ENCODE peak calls at places on chromosome 22, in five cellular contexts. V is H1, K is HepG2, P is GM12878, M is K562. E is an unnamed sample.

GRCh38 chr22:33529424-33530113 is 390.7 kb downstream of the LARGE1 start:
- DNase-seq in P (no peak), M (no peak), K (no peak), V (no peak), E (no peak)

GRCh38 chr22:29702025-29702930 is 17.5 kb upstream of the CABP7 start:
- DNase-seq in K (no peak), V (no peak), P (no peak), M (no peak), E (no peak)

GRCh38 chr22:17781319-17782031 is 7.2 kb upstream of the BID start:
- DNase-seq in M (no peak), K (peak), V (no peak), P (peak), E (no peak)

GRCh38 chr22:27135582-27135981 is 478.2 kb downstream of the MIAT start:
- DNase-seq in M (no peak), V (no peak), K (peak), P (no peak), E (no peak)

GRCh38 chr22:29971607-29972006 is 88.6 kb downstream of the MTMR3 start:
- DNase-seq in V (no peak), K (no peak), M (no peak), P (no peak), E (no peak)

GRCh38 chr22:24337894-24338645 is 67.4 kb downstream of the SPECC1L start:
- DNase-seq in M (no peak), K (no peak), V (no peak), P (no peak), E (no peak)

GRCh38 chr22:45499746-45500145 is 2.9 kb upstream of the FBLN1 start:
- DNase-seq in M (no peak), P (no peak), K (no peak), V (no peak), E (no peak)

GRCh38 chr22:22957090-22957489 is 69.5 kb downstream of the IGLL5 start:
- DNase-seq in K (no peak), V (no peak), P (no peak), M (peak), E (no peak)

GRCh38 chr22:45502215-45503070 is at the start of gene FBLN1:
- DNase-seq in V (peak), P (no peak), K (peak), M (peak), E (no peak)

GRCh38 chr22:37484115-37485005 is 1.8 kb downstream of the MFNG start:
- DNase-seq in M (no peak), K (no peak), V (no peak), P (peak), E (no peak)

GRCh38 chr22:21077884-21078508 is 32.2 kb downstream of the LRRC74B start:
- DNase-seq in P (no peak), V (no peak), K (no peak), M (no peak), E (no peak)

GRCh38 chr22:49240472-49240871 is 587.2 kb downstream of the BRD1 start:
- DNase-seq in M (no peak), P (no peak), K (no peak), V (peak), E (no peak)

GRCh38 chr22:45649809-45650208 is 21.8 kb upstream of the ATXN10 start:
- DNase-seq in K (no peak), M (no peak), P (no peak), V (no peak), E (no peak)

GRCh38 chr22:33853200-33854097 is 66.8 kb downstream of the LARGE1 start:
- DNase-seq in K (peak), M (no peak), P (peak), V (no peak), E (no peak)

GRCh38 chr22:23163665-23164064 is 16.6 kb upstream of the BCR start:
- DNase-seq in V (no peak), K (no peak), M (no peak), P (no peak), E (no peak)

GRCh38 chr22:27094633-27095308 is 437.4 kb downstream of the MIAT start:
- DNase-seq in M (no peak), K (no peak), P (no peak), V (no peak), E (no peak)

GRCh38 chr22:24325105-24325757 is 54.6 kb downstream of the SPECC1L start:
- DNase-seq in P (peak), V (no peak), M (peak), K (peak), E (no peak)

GRCh38 chr22:27088026-27088425 is 430.6 kb downstream of the MIAT start:
- DNase-seq in V (no peak), M (no peak), P (no peak), K (no peak), E (no peak)

GRCh38 chr22:48218889-48219420 is 1456.5 kb downstream of the TBC1D22A start:
- DNase-seq in K (no peak), M (no peak), P (no peak), V (peak), E (no peak)

GRCh38 chr22:21933899-21934298 is 18.7 kb downstream of the PPM1F start:
- DNase-seq in M (no peak), V (no peak), K (no peak), P (no peak), E (no peak)

DNA sequence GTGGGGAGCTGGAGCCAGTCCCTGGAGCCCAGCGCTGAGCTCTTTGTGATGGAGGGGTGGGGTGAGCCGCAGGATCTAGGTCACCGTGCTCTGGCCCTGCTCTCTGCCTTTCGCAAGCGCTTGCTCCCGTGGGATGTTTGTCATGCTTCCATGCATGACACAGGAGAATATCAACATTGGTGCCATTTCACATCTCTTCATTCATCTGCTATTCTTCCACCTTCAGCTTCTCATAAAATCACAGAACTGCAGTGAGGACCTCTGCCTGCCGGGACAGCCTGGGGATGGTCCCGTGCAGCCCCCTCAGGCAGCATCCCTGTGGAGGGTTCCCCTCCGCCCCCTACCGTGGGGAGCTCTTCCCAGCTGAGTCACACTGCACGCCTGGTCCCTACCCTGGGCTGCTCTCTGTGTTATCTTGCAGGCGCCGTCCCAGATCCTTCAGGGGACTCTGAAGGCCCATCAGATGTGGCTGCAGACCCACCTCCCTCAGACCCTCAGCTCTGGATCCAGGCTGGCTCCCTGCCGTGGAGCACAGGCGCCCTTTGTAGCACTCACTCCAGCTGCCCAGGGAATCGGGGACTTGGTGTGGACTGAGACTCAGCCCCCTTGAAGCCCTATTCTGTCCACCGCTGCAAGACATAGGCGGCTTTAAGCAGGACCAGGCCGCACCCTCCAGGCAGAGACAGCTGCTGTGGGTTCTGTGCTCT is 5.1 kb upstream of the SEPTIN5 start:
- DNase-seq in M (no peak), K (no peak), P (no peak), V (no peak), E (no peak)
- TF ChIP-seq SIN3A in M (no peak), K (no peak), P (no peak), V (no peak), E (no peak)

DNA sequence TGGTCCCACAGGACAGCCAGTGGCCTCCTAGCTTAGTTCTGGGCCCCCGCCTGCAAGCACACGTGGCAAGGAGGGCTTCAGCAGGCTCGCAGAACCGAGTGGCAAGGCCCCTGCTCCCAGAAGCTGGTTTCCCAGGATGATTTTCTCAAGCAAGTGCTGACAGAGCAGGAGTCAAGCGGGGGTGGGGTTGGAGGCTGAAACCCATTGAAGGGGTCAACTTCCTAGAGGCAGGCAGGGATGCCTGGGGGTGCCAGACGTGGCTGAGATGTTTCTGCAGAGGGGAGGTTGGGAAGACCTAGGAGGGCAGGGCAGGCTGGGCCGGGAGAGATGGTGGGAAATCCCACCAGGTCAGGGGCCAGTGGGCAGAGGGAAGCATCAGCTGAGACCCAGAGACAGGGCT is 51.1 kb downstream of the NFAM1 start:
- DNase-seq in P (no peak), V (no peak), K (no peak), M (no peak), E (no peak)
- TF ChIP-seq ATF3 in P (no peak), V (no peak), K (no peak), M (no peak), E (no peak)

GRCh38 chr22:50316114-50317065 is 8.9 kb upstream of the PLXNB2 start:
- DNase-seq in K (no peak), V (peak), P (no peak), M (no peak), E (no peak)
- H3K4me2 ChIP-seq in K (peak), V (no peak), P (no peak), M (no peak), E (no peak)

DNA sequence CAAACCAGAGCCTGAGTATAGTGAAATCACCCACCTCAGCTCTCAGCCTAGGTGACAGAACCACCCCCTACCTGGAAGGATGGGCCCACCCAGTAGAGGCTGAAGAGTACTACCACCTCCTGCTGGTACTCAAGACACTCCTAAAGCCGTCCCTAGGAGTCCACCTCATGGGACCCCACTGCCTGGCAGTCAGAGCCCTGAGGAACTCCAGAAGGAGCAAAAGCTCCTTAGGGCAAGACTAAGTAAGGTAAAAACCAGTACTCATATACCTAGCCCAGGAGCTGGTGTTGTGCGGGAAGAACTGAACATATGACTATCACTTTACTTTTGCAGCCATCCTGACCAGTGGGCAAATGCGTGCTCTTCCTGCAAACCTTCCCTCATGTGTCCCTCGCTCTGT is 36.3 kb downstream of the HIRA start:
- DNase-seq in M (no peak), V (no peak), P (no peak), K (no peak), E (no peak)
- TF ChIP-seq SIN3A in M (no peak), V (no peak), P (no peak), K (no peak), E (no peak)

GRCh38 chr22:39526736-39527171 is 5.8 kb downstream of the RPS19BP1 start:
- DNase-seq in P (no peak), M (no peak), V (no peak), K (no peak), E (no peak)
- TF ChIP-seq ATF3 in P (no peak), M (no peak), V (no peak), K (no peak), E (no peak)

DNA sequence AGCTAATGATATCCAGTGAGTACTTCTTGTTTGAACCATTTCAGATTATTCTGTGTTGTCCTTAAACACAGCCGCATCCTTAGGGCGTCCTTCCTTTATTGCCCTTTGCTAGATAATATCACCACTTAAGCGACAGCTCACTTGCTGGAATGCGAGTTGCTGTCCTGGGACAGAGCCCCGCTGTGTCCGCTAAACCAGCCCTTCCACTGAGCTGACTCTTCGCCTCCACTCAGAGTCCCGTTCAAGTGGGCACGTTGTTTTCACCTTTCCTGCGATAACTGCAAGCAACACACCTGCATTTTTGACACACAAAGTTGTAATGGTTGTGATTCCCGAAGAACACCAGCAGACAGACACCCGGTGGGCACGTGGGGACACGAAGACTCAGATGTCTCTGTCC is 140.0 kb downstream of the TBC1D22A start:
- DNase-seq in M (no peak), V (no peak), K (no peak), P (no peak), E (no peak)
- H3K4me2 ChIP-seq in M (no peak), V (no peak), K (no peak), P (no peak), E (no peak)

GRCh38 chr22:25363474-25363873 is 144.0 kb downstream of the CRYBB2 start:
- DNase-seq in P (no peak), M (no peak), K (no peak), V (no peak), E (no peak)

GRCh38 chr22:25365491-25366261 is 146.2 kb downstream of the CRYBB2 start:
- DNase-seq in P (no peak), M (no peak), K (no peak), V (no peak), E (no peak)

GRCh38 chr22:25366408-25366807 is 147.0 kb downstream of the CRYBB2 start:
- DNase-seq in K (no peak), P (no peak), M (no peak), V (no peak), E (no peak)

GRCh38 chr22:25364281-25364680 is 144.8 kb downstream of the CRYBB2 start:
- DNase-seq in M (no peak), K (no peak), P (no peak), V (no peak), E (no peak)

DNA sequence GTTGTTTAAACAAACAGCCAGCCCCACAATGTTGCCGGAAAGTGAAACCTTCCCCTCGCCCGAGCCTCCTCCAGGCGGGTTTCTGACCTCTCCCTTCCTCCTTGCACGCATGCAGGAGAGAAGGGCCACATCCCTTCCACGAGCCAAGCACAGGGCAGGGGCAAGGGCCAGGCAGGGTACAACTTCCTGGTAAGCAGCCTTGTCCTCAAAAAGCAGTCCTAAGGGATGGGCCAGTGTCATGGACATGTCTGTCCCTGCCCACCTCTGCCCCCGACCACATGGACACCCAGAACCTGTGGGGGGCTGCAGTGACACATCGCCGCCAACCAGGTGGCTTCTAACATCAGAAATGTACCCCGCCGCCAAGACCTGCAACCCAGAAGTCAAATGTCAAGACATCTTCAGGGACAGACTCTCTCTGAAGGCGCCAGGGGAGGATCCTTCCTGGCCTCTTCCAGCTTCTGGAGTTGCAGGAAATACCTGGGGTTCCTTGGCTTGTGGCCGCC is 145.3 kb downstream of the CRYBB2 start:
- DNase-seq in P (no peak), K (no peak), M (no peak), V (no peak), E (no peak)
- TF ChIP-seq SIN3A in P (no peak), K (no peak), M (no peak), V (no peak), E (no peak)

GRCh38 chr22:43516996-43517635 is 105.3 kb downstream of the MPPED1 start:
- DNase-seq in P (no peak), M (no peak), K (no peak), V (no peak), E (no peak)

GRCh38 chr22:43515902-43516301 is 104.1 kb downstream of the MPPED1 start:
- DNase-seq in V (peak), M (peak), K (no peak), P (no peak), E (no peak)

GRCh38 chr22:43516386-43516785 is 104.6 kb downstream of the MPPED1 start:
- DNase-seq in P (no peak), K (no peak), M (no peak), V (no peak), E (no peak)

GRCh38 chr22:43521716-43522115 is 109.9 kb downstream of the MPPED1 start:
- DNase-seq in M (no peak), V (no peak), P (no peak), K (no peak), E (no peak)

GRCh38 chr22:43520632-43521039 is 108.8 kb downstream of the MPPED1 start:
- DNase-seq in M (no peak), P (peak), V (no peak), K (no peak), E (no peak)
- TF ChIP-seq ATF3 in M (no peak), P (no peak), V (no peak), K (no peak), E (no peak)

DNA sequence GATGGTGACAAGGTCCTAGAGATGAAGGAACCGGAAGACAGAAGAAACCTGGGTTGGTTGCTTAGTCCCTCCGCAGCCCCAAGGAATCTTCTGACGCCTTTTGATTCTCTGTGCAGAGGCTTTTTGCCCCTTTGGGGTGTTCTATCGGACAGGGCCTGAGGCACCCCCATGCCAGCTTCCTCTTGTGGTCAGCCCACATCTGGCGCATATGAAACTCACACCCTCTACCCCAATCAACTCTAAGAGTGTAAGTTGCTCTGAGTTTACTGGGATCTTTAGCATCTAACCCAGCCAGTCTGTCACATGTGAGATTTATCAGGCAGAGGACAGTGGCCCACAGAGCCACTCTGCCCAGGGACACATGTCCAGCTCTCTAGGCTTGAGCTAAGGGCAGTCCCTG is 17.4 kb downstream of the RASD2 start:
- DNase-seq in V (no peak), M (no peak), K (no peak), P (no peak), E (no peak)
- H3K4me2 ChIP-seq in V (no peak), M (no peak), K (no peak), P (no peak), E (no peak)